ENCODE peak calls at places on chromosomes 2 and 18, in six cellular contexts. One of them, this sample, is unnamed.

GRCh38 chr2:144595686-144596073 is 75.8 kb upstream of the ZEB2 start:
- DNase-seq in stimulated activated naive B cell treated with anti-CD40 and anti-IgM and Interleukin-4, amounts not matched to agents 10 μg/mL and 1 μg/mL and 100 μg/mL, for 72 hours: no peak
- DNase-seq in NCI-H510A treated with DMSO at 0.1 percent for 48 hours: peak
- DNase-seq in NCI-H774: no peak
- DNase-seq in hypothalamus: no peak
- DNase-seq in neural crest cell: no peak
- DNase-seq in this sample: no peak

GRCh38 chr2:63301481-63301880 is 250.9 kb downstream of the OTX1 start:
- DNase-seq in stimulated activated naive B cell treated with anti-CD40 and anti-IgM and Interleukin-4, amounts not matched to agents 10 μg/mL and 1 μg/mL and 100 μg/mL, for 72 hours: no peak
- DNase-seq in NCI-H510A treated with DMSO at 0.1 percent for 48 hours: no peak
- DNase-seq in NCI-H774: no peak
- DNase-seq in hypothalamus: no peak
- DNase-seq in neural crest cell: peak
- DNase-seq in this sample: no peak

GRCh38 chr18:49795612-49796552 is 17.5 kb downstream of the ACAA2 start:
- DNase-seq in stimulated activated naive B cell treated with anti-CD40 and anti-IgM and Interleukin-4, amounts not matched to agents 10 μg/mL and 1 μg/mL and 100 μg/mL, for 72 hours: no peak
- DNase-seq in NCI-H510A treated with DMSO at 0.1 percent for 48 hours: no peak
- DNase-seq in NCI-H774: no peak
- DNase-seq in hypothalamus: no peak
- DNase-seq in neural crest cell: no peak
- DNase-seq in this sample: no peak

GRCh38 chr2:101830146-101830545 is 132.6 kb downstream of the MAP4K4 start:
- DNase-seq in stimulated activated naive B cell treated with anti-CD40 and anti-IgM and Interleukin-4, amounts not matched to agents 10 μg/mL and 1 μg/mL and 100 μg/mL, for 72 hours: no peak
- DNase-seq in NCI-H510A treated with DMSO at 0.1 percent for 48 hours: no peak
- DNase-seq in NCI-H774: no peak
- DNase-seq in hypothalamus: no peak
- DNase-seq in neural crest cell: no peak
- DNase-seq in this sample: no peak

GRCh38 chr2:38279201-38279600 is 97.9 kb downstream of the ATL2 start:
- DNase-seq in stimulated activated naive B cell treated with anti-CD40 and anti-IgM and Interleukin-4, amounts not matched to agents 10 μg/mL and 1 μg/mL and 100 μg/mL, for 72 hours: no peak
- DNase-seq in NCI-H510A treated with DMSO at 0.1 percent for 48 hours: no peak
- DNase-seq in NCI-H774: no peak
- DNase-seq in hypothalamus: no peak
- DNase-seq in neural crest cell: no peak
- DNase-seq in this sample: no peak

GRCh38 chr2:25872134-25872533 is 6.2 kb downstream of the ASXL2 start:
- DNase-seq in stimulated activated naive B cell treated with anti-CD40 and anti-IgM and Interleukin-4, amounts not matched to agents 10 μg/mL and 1 μg/mL and 100 μg/mL, for 72 hours: no peak
- DNase-seq in NCI-H510A treated with DMSO at 0.1 percent for 48 hours: no peak
- DNase-seq in NCI-H774: no peak
- DNase-seq in hypothalamus: no peak
- DNase-seq in neural crest cell: no peak
- DNase-seq in this sample: no peak

GRCh38 chr18:6781179-6781714 is 51.7 kb downstream of the ARHGAP28 start:
- DNase-seq in stimulated activated naive B cell treated with anti-CD40 and anti-IgM and Interleukin-4, amounts not matched to agents 10 μg/mL and 1 μg/mL and 100 μg/mL, for 72 hours: no peak
- DNase-seq in NCI-H510A treated with DMSO at 0.1 percent for 48 hours: no peak
- DNase-seq in NCI-H774: no peak
- DNase-seq in hypothalamus: no peak
- DNase-seq in neural crest cell: peak
- DNase-seq in this sample: no peak

GRCh38 chr2:12597555-12597954 is 119.2 kb upstream of the TRIB2 start:
- DNase-seq in stimulated activated naive B cell treated with anti-CD40 and anti-IgM and Interleukin-4, amounts not matched to agents 10 μg/mL and 1 μg/mL and 100 μg/mL, for 72 hours: no peak
- DNase-seq in NCI-H510A treated with DMSO at 0.1 percent for 48 hours: no peak
- DNase-seq in NCI-H774: no peak
- DNase-seq in hypothalamus: peak
- DNase-seq in neural crest cell: no peak
- DNase-seq in this sample: no peak

GRCh38 chr18:79495591-79496071 is 99.9 kb downstream of the NFATC1 start:
- DNase-seq in stimulated activated naive B cell treated with anti-CD40 and anti-IgM and Interleukin-4, amounts not matched to agents 10 μg/mL and 1 μg/mL and 100 μg/mL, for 72 hours: no peak
- DNase-seq in NCI-H510A treated with DMSO at 0.1 percent for 48 hours: no peak
- DNase-seq in NCI-H774: no peak
- DNase-seq in hypothalamus: no peak
- DNase-seq in neural crest cell: no peak
- DNase-seq in this sample: no peak